ENCODE peak calls at places on chromosome 3, in eight cellular contexts. H, B, Z, N, R, M, J and F are unnamed samples.

GRCh38 chr3:50194903-50195500 is 3.6 kb downstream of the GNAT1 start:
- DNase-seq in H (no peak), J (no peak), N (no peak), B (no peak), Z (no peak), M (no peak), R (peak; percentile 26), F (no peak)

GRCh38 chr3:105032541-105032940 is 334.2 kb upstream of the ALCAM start:
- DNase-seq in J (no peak), H (no peak), N (no peak), M (no peak), B (no peak), R (no peak), Z (no peak), F (no peak)

GRCh38 chr3:18279338-18279737 is 145.8 kb downstream of the SATB1 start:
- DNase-seq in H (no peak), B (no peak), M (no peak), J (no peak), R (no peak), Z (no peak), N (no peak), F (no peak)

GRCh38 chr3:130648293-130648692 is 98.3 kb downstream of the PIK3R4 start:
- DNase-seq in Z (no peak), M (no peak), N (no peak), R (no peak), H (no peak), J (no peak), B (no peak), F (no peak)

GRCh38 chr3:9902372-9903237 is at the start of gene IL17RE:
- DNase-seq in B (no peak), J (no peak), Z (no peak), R (no peak), H (peak; percentile 64), M (no peak), N (no peak), F (no peak)

GRCh38 chr3:132669256-132669777 is 9.2 kb downstream of the UBA5 start:
- DNase-seq in J (no peak), H (no peak), R (no peak), B (no peak), N (no peak), Z (no peak), M (no peak), F (no peak)

GRCh38 chr3:158093526-158093925 is 12.7 kb downstream of the SHOX2 start:
- DNase-seq in N (no peak), H (no peak), Z (no peak), M (no peak), B (no peak), J (no peak), R (no peak), F (no peak)

GRCh38 chr3:27639271-27639670 is 82.9 kb downstream of the EOMES start:
- DNase-seq in J (no peak), R (no peak), H (no peak), M (no peak), Z (no peak), N (no peak), B (no peak), F (no peak)

GRCh38 chr3:45026038-45026437 is at the start of gene CLEC3B:
- DNase-seq in R (no peak), Z (peak; percentile 50), B (no peak), J (peak; percentile 59), M (peak; percentile 83), N (peak; percentile 57), H (no peak), F (peak; percentile 82)

GRCh38 chr3:43024183-43024865 is 45.2 kb downstream of the GASK1A start:
- DNase-seq in M (no peak), R (no peak), Z (no peak), N (no peak), J (no peak), H (no peak), B (no peak), F (no peak)

GRCh38 chr3:188788621-188789081 is 383.1 kb upstream of the TPRG1 start:
- DNase-seq in J (peak; percentile 99), R (peak; percentile 4), M (no peak), Z (no peak), N (peak; percentile 98), H (no peak), B (no peak), F (peak; percentile 96)

GRCh38 chr3:126104742-126105605 is 21.1 kb upstream of the SLC41A3 start:
- DNase-seq in R (no peak), Z (peak; percentile 10), B (no peak), H (peak; percentile 68), N (no peak), M (no peak), J (no peak), F (no peak)

GRCh38 chr3:98445949-98446406 is 17.0 kb upstream of the OR5K1 start:
- DNase-seq in R (peak; percentile 50), B (no peak), N (no peak), M (no peak), Z (no peak), J (no peak), H (no peak), F (no peak)

GRCh38 chr3:8421267-8421666 is 80.4 kb upstream of the LMCD1 start:
- DNase-seq in J (no peak), H (no peak), N (no peak), B (no peak), R (no peak), M (no peak), Z (no peak), F (no peak)

GRCh38 chr3:171165986-171166385 is 139.5 kb upstream of the SLC2A2 start:
- DNase-seq in B (no peak), N (no peak), M (no peak), Z (no peak), R (peak; percentile 33), H (no peak), J (no peak), F (no peak)

GRCh38 chr3:47009225-47010049 is 30.0 kb downstream of the NBEAL2 start:
- DNase-seq in H (peak; percentile 95), B (peak; percentile 70), R (peak; percentile 88), M (peak; percentile 90), J (peak; percentile 96), N (peak; percentile 95), Z (peak; percentile 84), F (peak; percentile 88)

GRCh38 chr3:125059488-125060245 is 3.9 kb upstream of the HEG1 start:
- DNase-seq in M (no peak), J (peak; percentile 55), Z (no peak), N (no peak), B (no peak), R (no peak), H (no peak), F (peak; percentile 56)

GRCh38 chr3:13200951-13201350 is 127.7 kb upstream of the IQSEC1 start:
- DNase-seq in M (no peak), H (no peak), J (peak; percentile 11), N (no peak), B (no peak), R (no peak), Z (no peak), F (no peak)

GRCh38 chr3:169260296-169260695 is 403.2 kb downstream of the MECOM start:
- DNase-seq in B (no peak), M (no peak), J (no peak), R (no peak), H (no peak), N (no peak), Z (no peak), F (peak; percentile 23)

GRCh38 chr3:112002458-112002971 is 3.8 kb downstream of the TAGLN3 start:
- DNase-seq in Z (no peak), N (no peak), J (no peak), M (no peak), R (no peak), H (no peak), B (no peak), F (peak; percentile 72)

GRCh38 chr3:53312832-53313231 is 34.5 kb downstream of the DCP1A start:
- DNase-seq in Z (no peak), M (no peak), N (no peak), H (no peak), B (no peak), R (no peak), J (no peak), F (no peak)

GRCh38 chr3:120823156-120823555 is 80.6 kb downstream of the GTF2E1 start:
- DNase-seq in R (no peak), Z (no peak), H (no peak), B (no peak), N (no peak), M (no peak), J (no peak), F (peak; percentile 10)
- H3K4me3 ChIP-seq in R (no peak overlapping the region), Z (no peak overlapping the region), H (no peak overlapping the region), B (no peak overlapping the region), N (no peak overlapping the region), M (no peak overlapping the region), J (no peak overlapping the region), F (no peak overlapping the region)

DNA sequence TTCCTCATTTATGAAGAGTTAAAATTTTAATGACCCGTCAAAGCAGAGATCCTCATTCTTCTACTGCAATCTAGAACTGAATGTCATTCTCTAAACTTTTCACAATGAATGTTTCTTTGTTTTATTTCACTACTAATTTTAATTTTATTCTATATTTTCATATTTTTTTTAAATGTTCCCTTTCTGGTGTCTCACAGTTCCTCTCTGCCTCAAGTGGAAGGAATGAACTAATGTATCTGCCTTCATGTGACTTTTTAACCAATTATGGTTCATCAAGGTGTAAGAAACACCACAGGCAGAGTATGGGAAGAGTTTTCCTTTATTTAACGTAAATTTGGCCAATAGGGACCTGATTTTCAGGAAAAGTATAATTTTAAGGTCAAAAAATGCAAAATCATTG is 441.7 kb downstream of the EPHA6 start:
- DNase-seq in Z (no peak), M (no peak), B (no peak), J (no peak), H (no peak), N (no peak), R (no peak), F (no peak)
- TF ChIP-seq CTCF in Z (no peak), M (no peak), B (no peak), J (no peak), H (no peak), N (no peak), R (no peak), F (no peak)

DNA sequence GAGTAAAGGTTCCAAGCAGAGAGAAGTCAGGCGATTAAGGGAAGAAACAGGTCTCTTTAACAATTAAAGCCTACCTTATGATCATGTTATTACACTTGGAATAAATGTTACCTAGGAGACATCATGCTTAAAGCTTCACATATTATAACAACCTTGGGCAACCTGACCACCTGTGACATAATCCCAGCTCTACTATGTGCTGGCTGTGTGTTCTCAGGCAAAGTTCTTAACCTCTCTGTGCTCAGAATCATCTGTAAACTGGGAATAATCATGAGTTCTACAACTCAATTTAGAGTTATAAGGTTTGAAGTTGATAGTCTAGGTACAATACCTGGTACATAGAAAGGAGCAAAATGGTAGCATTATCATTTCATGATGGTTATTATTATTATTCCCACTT is 159.3 kb downstream of the MAGI1 start:
- DNase-seq in J (no peak), R (no peak), M (no peak), B (no peak), Z (no peak), N (no peak), H (no peak), F (no peak)
- H3K4me3 ChIP-seq in J (no peak overlapping the region), R (no peak overlapping the region), M (no peak overlapping the region), B (no peak overlapping the region), Z (no peak overlapping the region), N (no peak overlapping the region), H (no peak overlapping the region), F (no peak overlapping the region)

DNA sequence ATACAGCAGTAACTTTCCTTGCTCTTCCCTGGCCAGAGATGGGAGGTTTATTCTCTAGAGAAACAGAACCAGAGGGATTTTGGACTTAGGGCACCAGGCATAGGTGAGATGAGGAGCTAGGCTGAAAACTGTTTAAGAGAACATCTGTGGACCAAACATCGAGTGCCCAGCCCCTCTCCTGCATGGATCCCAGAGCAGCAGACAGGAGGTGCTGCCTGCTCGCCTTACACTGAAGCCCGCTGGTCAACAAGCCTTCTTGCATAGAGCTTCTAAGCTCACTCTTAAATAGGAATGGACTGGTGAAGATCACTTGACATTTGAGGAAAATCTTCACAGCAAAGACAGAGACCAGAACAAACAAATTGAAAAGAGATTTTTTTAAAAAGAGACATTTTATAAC is 41.2 kb downstream of the PARP15 start:
- DNase-seq in H (no peak), J (no peak), Z (no peak), B (no peak), M (no peak), R (no peak), N (no peak), F (no peak)
- TF ChIP-seq CTCF in H (no peak), J (peak; percentile 11), Z (no peak), B (no peak), M (no peak), R (no peak), N (no peak), F (no peak)